ENCODE peak calls at places on chromosomes 2 and 18, in seven cellular contexts. One of them, this sample, is unnamed.

GRCh38 chr18:41732371-41732770 is 222.7 kb upstream of the PIK3C3 start:
- DNase-seq in HTR-8/SVneo: no peak
- DNase-seq in AG09319: no peak
- DNase-seq in AG09309: no peak
- DNase-seq in cardiac fibroblast: no peak
- DNase-seq in left colon: no peak
- DNase-seq in GM23338: no peak
- DNase-seq in this sample: no peak

GRCh38 chr2:67871696-67872320 is 191.0 kb downstream of the C1D start:
- DNase-seq in HTR-8/SVneo: peak; percentile 69
- DNase-seq in AG09319: no peak
- DNase-seq in AG09309: peak; percentile 95
- DNase-seq in cardiac fibroblast: peak; percentile 84
- DNase-seq in left colon: no peak
- DNase-seq in GM23338: no peak
- DNase-seq in this sample: peak; percentile 79

GRCh38 chr2:207167129-207167923 is 1.6 kb upstream of the KLF7 start:
- DNase-seq in HTR-8/SVneo: no peak
- DNase-seq in AG09319: no peak
- DNase-seq in AG09309: no peak
- DNase-seq in cardiac fibroblast: peak; percentile 84
- DNase-seq in left colon: no peak
- DNase-seq in GM23338: no peak
- DNase-seq in this sample: no peak

GRCh38 chr2:21083482-21083881 is 39.6 kb upstream of the APOB start:
- DNase-seq in HTR-8/SVneo: no peak
- DNase-seq in AG09319: no peak
- DNase-seq in AG09309: no peak
- DNase-seq in cardiac fibroblast: no peak
- DNase-seq in left colon: no peak
- DNase-seq in GM23338: no peak
- DNase-seq in this sample: no peak

GRCh38 chr2:99354060-99354459 is 16.9 kb downstream of the EIF5B start:
- DNase-seq in HTR-8/SVneo: no peak
- DNase-seq in AG09319: no peak
- DNase-seq in AG09309: no peak
- DNase-seq in cardiac fibroblast: peak; percentile 29
- DNase-seq in left colon: no peak
- DNase-seq in GM23338: no peak
- DNase-seq in this sample: no peak

GRCh38 chr2:200585730-200586643 is at the start of gene AOX1:
- DNase-seq in HTR-8/SVneo: no peak
- DNase-seq in AG09319: no peak
- DNase-seq in AG09309: no peak
- DNase-seq in cardiac fibroblast: peak; percentile 67
- DNase-seq in left colon: peak; percentile 45
- DNase-seq in GM23338: peak; percentile 94
- DNase-seq in this sample: no peak

GRCh38 chr2:120758181-120759048 is 22.7 kb downstream of the GLI2 start:
- DNase-seq in HTR-8/SVneo: no peak
- DNase-seq in AG09319: no peak
- DNase-seq in AG09309: no peak
- DNase-seq in cardiac fibroblast: peak; percentile 80
- DNase-seq in left colon: peak; percentile 32
- DNase-seq in GM23338: peak; percentile 53
- DNase-seq in this sample: no peak

GRCh38 chr18:50161806-50162205 is 33.1 kb downstream of the MYO5B start:
- DNase-seq in HTR-8/SVneo: no peak
- DNase-seq in AG09319: no peak
- DNase-seq in AG09309: no peak
- DNase-seq in cardiac fibroblast: no peak
- DNase-seq in left colon: no peak
- DNase-seq in GM23338: no peak
- DNase-seq in this sample: no peak

GRCh38 chr2:240568678-240569522 is 616 bp downstream of the RNPEPL1 start:
- DNase-seq in HTR-8/SVneo: peak; percentile 41
- DNase-seq in AG09319: no peak
- DNase-seq in AG09309: no peak
- DNase-seq in cardiac fibroblast: peak; percentile 59
- DNase-seq in left colon: peak; percentile 77
- DNase-seq in GM23338: peak; percentile 53
- DNase-seq in this sample: no peak

GRCh38 chr2:138121769-138122661 is 157.7 kb downstream of the HNMT start:
- DNase-seq in HTR-8/SVneo: no peak
- DNase-seq in AG09319: no peak
- DNase-seq in AG09309: no peak
- DNase-seq in cardiac fibroblast: no peak
- DNase-seq in left colon: peak; percentile 32
- DNase-seq in GM23338: no peak
- DNase-seq in this sample: no peak

GRCh38 chr2:36433311-36434217 is 78.0 kb downstream of the CRIM1 start:
- DNase-seq in HTR-8/SVneo: peak; percentile 33
- DNase-seq in AG09319: no peak
- DNase-seq in AG09309: peak; percentile 71
- DNase-seq in cardiac fibroblast: peak; percentile 85
- DNase-seq in left colon: peak; percentile 49
- DNase-seq in GM23338: no peak
- DNase-seq in this sample: peak; percentile 57

GRCh38 chr2:108918941-108919341 is 70.1 kb downstream of the EDAR start:
- DNase-seq in HTR-8/SVneo: no peak
- DNase-seq in AG09319: no peak
- DNase-seq in AG09309: no peak
- DNase-seq in cardiac fibroblast: no peak
- DNase-seq in left colon: peak; percentile 2
- DNase-seq in GM23338: no peak
- DNase-seq in this sample: no peak

GRCh38 chr2:46917628-46918027 is 2.0 kb upstream of the MCFD2 start:
- DNase-seq in HTR-8/SVneo: no peak
- DNase-seq in AG09319: no peak
- DNase-seq in AG09309: no peak
- DNase-seq in cardiac fibroblast: no peak
- DNase-seq in left colon: no peak
- DNase-seq in GM23338: no peak
- DNase-seq in this sample: no peak

GRCh38 chr2:238974061-238974460 is 126.2 kb downstream of the TWIST2 start:
- DNase-seq in HTR-8/SVneo: no peak
- DNase-seq in AG09319: no peak
- DNase-seq in AG09309: no peak
- DNase-seq in cardiac fibroblast: peak; percentile 58
- DNase-seq in left colon: no peak
- DNase-seq in GM23338: no peak
- DNase-seq in this sample: no peak

GRCh38 chr2:75431276-75431675 is 129.5 kb downstream of the EVA1A start:
- DNase-seq in HTR-8/SVneo: no peak
- DNase-seq in AG09319: no peak
- DNase-seq in AG09309: no peak
- DNase-seq in cardiac fibroblast: no peak
- DNase-seq in left colon: no peak
- DNase-seq in GM23338: no peak
- DNase-seq in this sample: no peak

GRCh38 chr2:230999477-230999876 is 3.6 kb downstream of the SPATA3 start:
- DNase-seq in HTR-8/SVneo: no peak
- DNase-seq in AG09319: no peak
- DNase-seq in AG09309: no peak
- DNase-seq in cardiac fibroblast: no peak
- DNase-seq in left colon: no peak
- DNase-seq in GM23338: no peak
- DNase-seq in this sample: no peak

GRCh38 chr18:45521777-45522176 is 93.5 kb upstream of the SLC14A2 start:
- DNase-seq in HTR-8/SVneo: no peak
- DNase-seq in AG09319: no peak
- DNase-seq in AG09309: no peak
- DNase-seq in cardiac fibroblast: no peak
- DNase-seq in left colon: no peak
- DNase-seq in GM23338: no peak
- DNase-seq in this sample: peak; percentile 31

GRCh38 chr2:68653538-68653982 is 10.2 kb downstream of the PROKR1 start:
- DNase-seq in HTR-8/SVneo: peak; percentile 57
- DNase-seq in AG09319: no peak
- DNase-seq in AG09309: no peak
- DNase-seq in cardiac fibroblast: peak; percentile 78
- DNase-seq in left colon: no peak
- DNase-seq in GM23338: no peak
- DNase-seq in this sample: no peak

GRCh38 chr2:197969391-197969893 is 165.0 kb downstream of the PLCL1 start:
- DNase-seq in HTR-8/SVneo: no peak
- DNase-seq in AG09319: peak; percentile 15
- DNase-seq in AG09309: peak; percentile 46
- DNase-seq in cardiac fibroblast: peak; percentile 72
- DNase-seq in left colon: no peak
- DNase-seq in GM23338: no peak
- DNase-seq in this sample: peak; percentile 57

GRCh38 chr2:13091463-13091862 is 374.7 kb downstream of the TRIB2 start:
- DNase-seq in HTR-8/SVneo: no peak
- DNase-seq in AG09319: no peak
- DNase-seq in AG09309: no peak
- DNase-seq in cardiac fibroblast: peak; percentile 16
- DNase-seq in left colon: no peak
- DNase-seq in GM23338: no peak
- DNase-seq in this sample: no peak

GRCh38 chr2:196718796-196719564 is 79.5 kb downstream of the CCDC150 start:
- DNase-seq in HTR-8/SVneo: peak; percentile 8
- DNase-seq in AG09319: peak; percentile 73
- DNase-seq in AG09309: peak; percentile 66
- DNase-seq in cardiac fibroblast: peak; percentile 60
- DNase-seq in left colon: peak; percentile 7
- DNase-seq in GM23338: peak; percentile 44
- DNase-seq in this sample: peak; percentile 63